ENCODE peak calls at places on chromosomes 16 and 17, in six cellular contexts. B is cardiac muscle cell; V is activated gamma-delta T cell treated with anti-CD3 and anti-CD28 coated beads, Interleukin-2, amount 50 U/mL, for 16 hours; J is activated CD4-positive, CD25-positive, alpha-beta regulatory T cell treated with anti-CD3 and anti-CD28 coated beads, Interleukin-2, amount 50 U/mL, for 16 hours; X is germinal center; E is stimulated activated CD4-positive, alpha-beta T cell treated with anti-CD3 and anti-CD28 coated beads, Interleukin-15, amount 100 ng/mL, for 48 hours. S is an unnamed sample.

GRCh38 chr17:78979780-78980623 is at the start of gene LGALS3BP:
- DNase-seq in B (peak), J (no peak), X (no peak), E (peak), V (no peak), S (no peak)

GRCh38 chr17:73786286-73786743 is 142.1 kb upstream of the SDK2 start:
- DNase-seq in X (no peak), B (no peak), E (no peak), V (no peak), J (no peak), S (no peak)

GRCh38 chr17:74123350-74123749 is 80.1 kb upstream of the RPL38 start:
- DNase-seq in V (no peak), B (peak), J (no peak), E (no peak), X (no peak), S (peak)

GRCh38 chr16:22787456-22788189 is 26.3 kb upstream of the HS3ST2 start:
- DNase-seq in J (no peak), V (no peak), E (no peak), B (no peak), X (no peak), S (no peak)

GRCh38 chr16:76243620-76244019 is 33.6 kb upstream of the CNTNAP4 start:
- DNase-seq in V (no peak), E (no peak), B (no peak), J (no peak), X (no peak), S (no peak)

GRCh38 chr16:3954411-3954921 is 74.0 kb upstream of the CREBBP start:
- DNase-seq in J (no peak), E (no peak), X (no peak), B (peak), V (no peak), S (no peak)

GRCh38 chr17:9002236-9002609 is 19.1 kb upstream of the NTN1 start:
- DNase-seq in E (no peak), B (no peak), X (no peak), V (no peak), J (no peak), S (no peak)

GRCh38 chr17:64781013-64781392 is 118.9 kb upstream of the SMURF2 start:
- DNase-seq in V (no peak), B (no peak), J (no peak), E (no peak), X (no peak), S (no peak)

GRCh38 chr16:11725457-11725856 is 17.2 kb downstream of the TXNDC11 start:
- DNase-seq in V (no peak), B (no peak), E (no peak), J (no peak), X (no peak), S (no peak)

GRCh38 chr17:30336369-30337171 is 2.7 kb upstream of the TMIGD1 start:
- DNase-seq in B (peak), J (peak), X (peak), E (peak), V (peak), S (peak)

GRCh38 chr17:59311051-59311468 is 20.4 kb upstream of the YPEL2 start:
- DNase-seq in V (peak), X (peak), B (peak), J (no peak), E (peak), S (peak)

GRCh38 chr17:82937411-82938371 is 97.9 kb upstream of the ZNF750 start:
- DNase-seq in X (no peak), E (no peak), V (no peak), J (no peak), B (no peak), S (no peak)

GRCh38 chr17:2631211-2631610 is 37.8 kb downstream of the PAFAH1B1 start:
- DNase-seq in E (no peak), X (no peak), V (no peak), B (no peak), J (no peak), S (no peak)

GRCh38 chr16:4092547-4093265 is 23.5 kb downstream of the ADCY9 start:
- DNase-seq in J (no peak), V (no peak), X (no peak), E (no peak), B (no peak), S (no peak)

GRCh38 chr16:72635104-72635503 is 412.8 kb downstream of the ZFHX3 start:
- DNase-seq in J (no peak), V (no peak), E (no peak), X (no peak), B (no peak), S (no peak)

GRCh38 chr16:4866586-4866985 is 19.3 kb downstream of the UBN1 start:
- DNase-seq in J (no peak), V (no peak), B (no peak), X (no peak), E (no peak), S (no peak)

GRCh38 chr17:68707032-68707431 is 105.9 kb upstream of the FAM20A start:
- DNase-seq in E (no peak), J (no peak), X (no peak), V (no peak), B (peak), S (no peak)

GRCh38 chr16:54320895-54321294 is 34.3 kb upstream of the IRX3 start:
- DNase-seq in X (no peak), V (no peak), E (no peak), B (no peak), J (no peak), S (no peak)

GRCh38 chr16:15672514-15673167 is 22.6 kb downstream of the NDE1 start:
- DNase-seq in B (peak), E (peak), V (peak), J (peak), X (peak), S (no peak)